ENCODE peak calls at places on chromosomes 12 and 14, in five cellular contexts. One of them, this sample, is unnamed.

GRCh38 chr12:127145929-127146789 is 1120.8 kb upstream of the TMEM132C start:
- DNase-seq in stimulated activated CD4-positive, alpha-beta T cell treated with anti-CD3 and anti-CD28 coated beads, Interleukin-15, amount 100 ng/mL, for 1 hour: peak; percentile 49
- DNase-seq in H7: peak; percentile 20
- DNase-seq in astrocyte of the cerebellum: no peak
- DNase-seq in psoas muscle: peak; percentile 87
- DNase-seq in this sample: no peak

GRCh38 chr14:106875503-106875902 is 1349.1 kb downstream of the TMEM121 start:
- DNase-seq in stimulated activated CD4-positive, alpha-beta T cell treated with anti-CD3 and anti-CD28 coated beads, Interleukin-15, amount 100 ng/mL, for 1 hour: no peak
- DNase-seq in H7: no peak
- DNase-seq in astrocyte of the cerebellum: no peak
- DNase-seq in psoas muscle: no peak
- DNase-seq in this sample: no peak

GRCh38 chr14:63394432-63394831 is 75.7 kb upstream of the GPHB5 start:
- DNase-seq in stimulated activated CD4-positive, alpha-beta T cell treated with anti-CD3 and anti-CD28 coated beads, Interleukin-15, amount 100 ng/mL, for 1 hour: no peak
- DNase-seq in H7: no peak
- DNase-seq in astrocyte of the cerebellum: no peak
- DNase-seq in psoas muscle: no peak
- DNase-seq in this sample: no peak

GRCh38 chr14:87896393-87897380 is 96.3 kb downstream of the GALC start:
- DNase-seq in stimulated activated CD4-positive, alpha-beta T cell treated with anti-CD3 and anti-CD28 coated beads, Interleukin-15, amount 100 ng/mL, for 1 hour: no peak
- DNase-seq in H7: peak; percentile 33
- DNase-seq in astrocyte of the cerebellum: peak; percentile 60
- DNase-seq in psoas muscle: no peak
- DNase-seq in this sample: peak; percentile 61

GRCh38 chr12:65496617-65497016 is 218.1 kb downstream of the MSRB3 start:
- DNase-seq in stimulated activated CD4-positive, alpha-beta T cell treated with anti-CD3 and anti-CD28 coated beads, Interleukin-15, amount 100 ng/mL, for 1 hour: no peak
- DNase-seq in H7: no peak
- DNase-seq in astrocyte of the cerebellum: no peak
- DNase-seq in psoas muscle: peak; percentile 69
- DNase-seq in this sample: no peak

GRCh38 chr12:70290126-70290525 is 46.9 kb downstream of the CNOT2 start:
- DNase-seq in stimulated activated CD4-positive, alpha-beta T cell treated with anti-CD3 and anti-CD28 coated beads, Interleukin-15, amount 100 ng/mL, for 1 hour: no peak
- DNase-seq in H7: no peak
- DNase-seq in astrocyte of the cerebellum: no peak
- DNase-seq in psoas muscle: no peak
- DNase-seq in this sample: no peak

GRCh38 chr12:131065279-131065678 is 111.6 kb downstream of the ADGRD1 start:
- DNase-seq in stimulated activated CD4-positive, alpha-beta T cell treated with anti-CD3 and anti-CD28 coated beads, Interleukin-15, amount 100 ng/mL, for 1 hour: no peak
- DNase-seq in H7: no peak
- DNase-seq in astrocyte of the cerebellum: no peak
- DNase-seq in psoas muscle: peak; percentile 33
- DNase-seq in this sample: no peak

GRCh38 chr12:52903285-52903854 is 1.5 kb downstream of the KRT8 start:
- DNase-seq in stimulated activated CD4-positive, alpha-beta T cell treated with anti-CD3 and anti-CD28 coated beads, Interleukin-15, amount 100 ng/mL, for 1 hour: peak; percentile 15
- DNase-seq in H7: peak; percentile 98
- DNase-seq in astrocyte of the cerebellum: peak; percentile 31
- DNase-seq in psoas muscle: peak; percentile 77
- DNase-seq in this sample: peak; percentile 88

GRCh38 chr12:92602476-92602875 is 100.3 kb upstream of the PLEKHG7 start:
- DNase-seq in stimulated activated CD4-positive, alpha-beta T cell treated with anti-CD3 and anti-CD28 coated beads, Interleukin-15, amount 100 ng/mL, for 1 hour: no peak
- DNase-seq in H7: no peak
- DNase-seq in astrocyte of the cerebellum: peak; percentile 60
- DNase-seq in psoas muscle: no peak
- DNase-seq in this sample: peak; percentile 11

GRCh38 chr12:114682920-114683708 is 861 bp downstream of the TBX3 start:
- DNase-seq in stimulated activated CD4-positive, alpha-beta T cell treated with anti-CD3 and anti-CD28 coated beads, Interleukin-15, amount 100 ng/mL, for 1 hour: no peak
- DNase-seq in H7: peak; percentile 74
- DNase-seq in astrocyte of the cerebellum: no peak
- DNase-seq in psoas muscle: no peak
- DNase-seq in this sample: peak; percentile 53

GRCh38 chr12:52059582-52060497 is 8.6 kb downstream of the NR4A1 start:
- DNase-seq in stimulated activated CD4-positive, alpha-beta T cell treated with anti-CD3 and anti-CD28 coated beads, Interleukin-15, amount 100 ng/mL, for 1 hour: peak; percentile 44
- DNase-seq in H7: no peak
- DNase-seq in astrocyte of the cerebellum: no peak
- DNase-seq in psoas muscle: no peak
- DNase-seq in this sample: no peak

GRCh38 chr14:23402296-23403138 is 5.6 kb downstream of the MYH6 start:
- DNase-seq in stimulated activated CD4-positive, alpha-beta T cell treated with anti-CD3 and anti-CD28 coated beads, Interleukin-15, amount 100 ng/mL, for 1 hour: no peak
- DNase-seq in H7: peak; percentile 62
- DNase-seq in astrocyte of the cerebellum: no peak
- DNase-seq in psoas muscle: peak; percentile 58
- DNase-seq in this sample: no peak

GRCh38 chr12:104513681-104514080 is 56.9 kb downstream of the CHST11 start:
- DNase-seq in stimulated activated CD4-positive, alpha-beta T cell treated with anti-CD3 and anti-CD28 coated beads, Interleukin-15, amount 100 ng/mL, for 1 hour: no peak
- DNase-seq in H7: no peak
- DNase-seq in astrocyte of the cerebellum: peak; percentile 98
- DNase-seq in psoas muscle: no peak
- DNase-seq in this sample: no peak

GRCh38 chr14:57692671-57693070 is 173.2 kb downstream of the SLC35F4 start:
- DNase-seq in stimulated activated CD4-positive, alpha-beta T cell treated with anti-CD3 and anti-CD28 coated beads, Interleukin-15, amount 100 ng/mL, for 1 hour: no peak
- DNase-seq in H7: no peak
- DNase-seq in astrocyte of the cerebellum: peak; percentile 58
- DNase-seq in psoas muscle: no peak
- DNase-seq in this sample: peak; percentile 77

GRCh38 chr14:105096206-105096875 is 31.1 kb upstream of the GPR132 start:
- DNase-seq in stimulated activated CD4-positive, alpha-beta T cell treated with anti-CD3 and anti-CD28 coated beads, Interleukin-15, amount 100 ng/mL, for 1 hour: no peak
- DNase-seq in H7: no peak
- DNase-seq in astrocyte of the cerebellum: no peak
- DNase-seq in psoas muscle: no peak
- DNase-seq in this sample: no peak

GRCh38 chr12:120536064-120536791 is 2.1 kb downstream of the RNF10 start:
- DNase-seq in stimulated activated CD4-positive, alpha-beta T cell treated with anti-CD3 and anti-CD28 coated beads, Interleukin-15, amount 100 ng/mL, for 1 hour: peak; percentile 6
- DNase-seq in H7: no peak
- DNase-seq in astrocyte of the cerebellum: no peak
- DNase-seq in psoas muscle: no peak
- DNase-seq in this sample: no peak